ENCODE peak calls at places on chromosomes 13 and 19, in eight cellular contexts. P, A, W, Y, U, Z, E and M are unnamed samples. For H3K4me1, the result is how much of the 10 kb centered on the place peaks cover.

GRCh38 chr19:55516878-55517620 is 19.9 kb downstream of the SBK2 start:
- DNase-seq in P (peak), Y (peak), A (peak), W (peak), U (peak), Z (peak), E (peak), M (peak)

GRCh38 chr19:58034476-58034790 is 608 bp downstream of the ZSCAN1 start:
- DNase-seq in U (no peak), Z (no peak), E (no peak), A (no peak), Y (peak), P (no peak), W (no peak), M (peak)

GRCh38 chr19:46296722-46297431 is at the start of gene HIF3A:
- DNase-seq in A (no peak), E (peak), Y (peak), P (no peak), W (no peak), Z (no peak), U (no peak), M (peak)

GRCh38 chr19:46697142-46697960 is 19.6 kb downstream of the PRKD2 start:
- DNase-seq in Z (no peak), A (no peak), E (peak), U (no peak), P (peak), Y (peak), W (peak), M (peak)

GRCh38 chr19:46766569-46767317 is 20.5 kb upstream of the STRN4 start:
- DNase-seq in A (no peak), Y (peak), W (no peak), E (peak), U (peak), Z (no peak), P (peak), M (peak)

GRCh38 chr13:95745289-95745688 is 68.3 kb downstream of the DNAJC3 start:
- DNase-seq in Z (no peak), A (no peak), Y (no peak), P (no peak), E (no peak), W (no peak), U (no peak), M (peak)

GRCh38 chr13:93284056-93284455 is 57.4 kb downstream of the GPC6 start:
- DNase-seq in Y (no peak), W (no peak), P (no peak), A (no peak), E (no peak), U (no peak), Z (no peak), M (no peak)

GRCh38 chr19:13938361-13939027 is at the start of gene PODNL1:
- DNase-seq in Z (no peak), E (no peak), A (no peak), Y (peak), U (no peak), P (no peak), W (no peak), M (peak)

GRCh38 chr13:44181938-44182337 is 191.7 kb upstream of the SERP2 start:
- DNase-seq in P (no peak), Z (no peak), W (no peak), U (no peak), A (no peak), E (no peak), Y (no peak), M (no peak)

GRCh38 chr19:54302252-54302651 is 10.7 kb downstream of the LILRA5 start:
- DNase-seq in A (no peak), P (no peak), W (no peak), U (no peak), Z (no peak), E (no peak), Y (no peak), M (no peak)

GRCh38 chr19:44990459-44990858 is 10.8 kb upstream of the RELB start:
- DNase-seq in W (no peak), P (no peak), A (no peak), U (no peak), E (no peak), Y (no peak), Z (no peak), M (no peak)

GRCh38 chr19:37994823-37995130 is 87.8 kb downstream of the SIPA1L3 start:
- DNase-seq in P (no peak), E (no peak), W (no peak), Z (no peak), U (no peak), Y (no peak), A (no peak), M (no peak)

GRCh38 chr19:1624458-1624857 is 19.2 kb upstream of the UQCR11 start:
- DNase-seq in U (peak), P (peak), A (no peak), Y (peak), W (peak), E (peak), Z (no peak), M (peak)

GRCh38 chr13:27858046-27858445 is 61.8 kb upstream of the PDX1 start:
- DNase-seq in W (no peak), A (no peak), E (no peak), U (no peak), Y (no peak), Z (no peak), P (no peak), M (no peak)

GRCh38 chr13:80499536-80500280 is 158.8 kb upstream of the SPRY2 start:
- DNase-seq in Z (no peak), P (no peak), Y (no peak), A (no peak), U (no peak), W (no peak), E (no peak), M (no peak)

GRCh38 chr13:76019421-76020044 is 383.4 kb downstream of the LMO7 start:
- DNase-seq in W (peak), P (peak), E (no peak), U (peak), Y (peak), Z (no peak), A (no peak), M (peak)

GRCh38 chr19:860481-861098 is 1.1 kb downstream of the CFD start:
- DNase-seq in W (peak), U (peak), Y (peak), P (peak), A (no peak), E (peak), Z (no peak), M (peak)

GRCh38 chr13:26502826-26503225 is 54.7 kb upstream of the WASF3 start:
- DNase-seq in E (no peak), P (no peak), W (no peak), A (no peak), Y (no peak), Z (no peak), U (no peak), M (peak)

GRCh38 chr19:48608798-48609263 is 2.3 kb downstream of the SPACA4 start:
- DNase-seq in A (no peak), U (peak), W (peak), P (peak), E (peak), Z (no peak), Y (peak), M (peak)

GRCh38 chr19:1396019-1396767 is 5.1 kb downstream of the GAMT start:
- DNase-seq in Z (no peak), U (no peak), W (no peak), E (no peak), Y (no peak), P (no peak), A (no peak), M (no peak)

GRCh38 chr19:39409207-39409885 is 2.7 kb downstream of the ZFP36 start:
- DNase-seq in W (peak), P (peak), Z (peak), E (peak), Y (peak), U (peak), A (no peak), M (peak)

GRCh38 chr19:14542721-14543328 is 13.4 kb downstream of the TECR start:
- DNase-seq in Y (peak), A (no peak), P (no peak), Z (no peak), E (peak), U (no peak), W (no peak), M (no peak)

GRCh38 chr13:30289533-30289932 is 17.8 kb downstream of the KATNAL1 start:
- DNase-seq in U (no peak), P (no peak), Y (no peak), Z (no peak), W (no peak), E (no peak), A (no peak), M (no peak)

GRCh38 chr19:18898081-18898532 is 2.1 kb upstream of the CERS1 start:
- DNase-seq in A (no peak), P (no peak), Z (no peak), Y (peak), E (peak), W (no peak), U (no peak), M (no peak)

GRCh38 chr13:37651891-37652290 is 53.3 kb upstream of the POSTN start:
- DNase-seq in E (no peak), U (no peak), W (no peak), P (no peak), Z (no peak), Y (no peak), A (no peak), M (no peak)

GRCh38 chr19:38425810-38426466 is at the start of gene RASGRP4:
- DNase-seq in A (no peak), E (peak), W (no peak), Y (no peak), U (no peak), P (no peak), Z (no peak), M (peak)

GRCh38 chr13:62356977-62357376 is 941.3 kb upstream of the PCDH20 start:
- DNase-seq in A (no peak), E (no peak), W (no peak), Z (no peak), P (no peak), U (no peak), Y (no peak), M (no peak)

GRCh38 chr19:48400018-48400742 is 6.7 kb downstream of the GRIN2D start:
- DNase-seq in U (peak), P (peak), W (peak), A (no peak), E (peak), Z (no peak), Y (peak), M (peak)

GRCh38 chr19:46659151-46660007 is 1.6 kb downstream of the DACT3 start:
- DNase-seq in E (peak), U (no peak), A (no peak), Y (peak), W (no peak), P (peak), Z (no peak), M (peak)

GRCh38 chr19:24166055-24166454 is 79.1 kb downstream of the ZNF254 start:
- DNase-seq in U (no peak), A (no peak), E (no peak), Z (no peak), W (no peak), Y (no peak), P (no peak), M (no peak)

GRCh38 chr19:1990230-1991017 is 25.1 kb downstream of the BTBD2 start:
- DNase-seq in U (no peak), W (no peak), P (no peak), E (no peak), Z (no peak), Y (no peak), A (no peak), M (no peak)

GRCh38 chr13:112719016-112719415 is 29.2 kb downstream of the ATP11A start:
- DNase-seq in A (no peak), Y (no peak), Z (no peak), P (no peak), E (no peak), W (no peak), U (no peak), M (no peak)

GRCh38 chr13:45278096-45278645 is 62.8 kb downstream of the TPT1 start:
- DNase-seq in P (no peak), W (no peak), Z (no peak), A (no peak), U (no peak), Y (no peak), E (no peak), M (no peak)

GRCh38 chr13:28449826-28450773 is 44.8 kb downstream of the FLT1 start:
- DNase-seq in W (no peak), Y (no peak), P (no peak), U (no peak), Z (no peak), E (no peak), A (no peak), M (no peak)

GRCh38 chr19:5953680-5954213 is 24.2 kb downstream of the RANBP3 start:
- DNase-seq in W (no peak), Z (no peak), Y (no peak), U (no peak), E (peak), P (no peak), A (no peak), M (no peak)

GRCh38 chr13:50127017-50127725 is 111.9 kb downstream of the KCNRG start:
- DNase-seq in Y (no peak), E (no peak), Z (no peak), A (no peak), W (no peak), U (no peak), P (no peak), M (peak)
- H3K4me1 ChIP-seq in Y (under half), E (under half), Z (under half), A (half or more), W (under half), U (under half), P (under half), M (half or more)

GRCh38 chr13:97781891-97782305 is 171.6 kb upstream of the IPO5 start:
- DNase-seq in U (no peak), P (no peak), E (no peak), W (no peak), Z (no peak), Y (no peak), A (no peak), M (no peak)

DNA sequence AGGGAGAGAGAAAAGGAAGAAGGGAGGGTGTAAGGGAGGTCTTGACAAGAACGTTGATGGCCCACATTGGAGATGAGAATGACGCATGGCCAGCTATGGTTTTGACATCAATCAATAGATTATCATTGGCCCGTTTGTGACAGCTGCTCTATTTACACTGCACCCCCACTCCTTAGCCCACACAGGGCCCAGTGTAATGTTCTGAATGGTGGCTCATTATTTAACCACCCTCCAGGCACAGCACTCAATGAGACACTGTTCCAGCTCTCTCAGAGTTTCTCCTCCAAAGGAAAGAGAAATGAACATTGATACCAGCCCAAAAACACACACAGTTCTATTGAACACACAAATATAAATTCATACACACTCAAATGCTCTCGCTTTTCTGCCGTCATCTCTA is 173.0 kb upstream of the IPO5 start:
- DNase-seq in E (no peak), W (no peak), A (no peak), U (no peak), P (no peak), Z (no peak), Y (no peak), M (no peak)
- TF ChIP-seq REST in E (no peak), W (no peak), A (no peak), U (no peak), P (no peak), Z (no peak), Y (no peak), M (no peak)

GRCh38 chr19:40721140-40721486 is 4.2 kb downstream of the ITPKC start:
- DNase-seq in E (no peak), Z (no peak), U (no peak), W (no peak), Y (no peak), P (no peak), A (no peak), M (no peak)
- H3K4me3 ChIP-seq in E (no peak), Z (no peak), U (no peak), W (no peak), Y (no peak), P (no peak), A (peak), M (no peak)

DNA sequence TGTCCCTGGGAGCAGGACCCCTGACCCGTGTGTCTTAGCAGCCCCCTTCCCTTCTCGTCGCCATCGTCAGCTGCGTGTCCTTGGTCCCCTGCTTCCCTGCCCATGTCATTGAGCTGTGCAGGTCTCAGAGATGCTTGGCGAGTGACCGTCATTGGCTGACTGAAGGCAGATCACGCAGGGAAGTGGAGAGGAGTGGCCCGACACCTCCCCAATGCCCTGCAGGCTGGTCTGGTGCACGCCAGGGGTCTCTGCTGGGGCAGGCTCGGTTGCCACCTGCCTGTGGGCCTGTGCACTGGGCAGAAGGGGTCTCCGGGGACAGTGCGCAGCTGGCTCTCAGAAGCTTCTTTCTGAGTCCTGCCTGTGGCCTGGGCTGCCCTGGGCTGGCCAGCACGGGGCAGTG is 6.2 kb downstream of the GNA11 start:
- DNase-seq in A (no peak), Y (no peak), W (no peak), P (no peak), U (no peak), Z (no peak), E (no peak), M (no peak)
- H3K4me1 ChIP-seq in A (under half), Y (under half), W (under half), P (under half), U (under half), Z (under half), E (half or more), M (under half)

GRCh38 chr13:77596777-77597176 is 61.3 kb downstream of the SCEL start:
- DNase-seq in A (no peak), W (no peak), Y (no peak), E (no peak), U (no peak), Z (no peak), P (no peak), M (no peak)
- TF ChIP-seq REST in A (no peak), W (no peak), Y (no peak), E (no peak), U (no peak), Z (no peak), P (no peak), M (no peak)